ENCODE peak calls at places on chromosomes 3 and 15, in nine cellular contexts. One of them, this sample, is unnamed.

GRCh38 chr3:45953536-45953935 is 10.3 kb downstream of the CXCR6 start:
- DNase-seq in substantia nigra: no peak
- DNase-seq in mammary epithelial cell: no peak
- DNase-seq in HCT116: no peak
- DNase-seq in RPMI8226: no peak
- DNase-seq in stimulated activated naive CD8-positive, alpha-beta T cell treated with anti-CD3 and anti-CD28 coated beads, Interleukin-15, Interleukin-2, amounts not matched to agents 100 U/mL and 50 U/mL, for 24 hours: no peak
- DNase-seq in progenitor cell of endocrine pancreas: no peak
- DNase-seq in G401: no peak
- DNase-seq in NCI-H2081: no peak
- DNase-seq in this sample: no peak

GRCh38 chr3:120162400-120162799 is 68.2 kb upstream of the GSK3B start:
- DNase-seq in HCT116: no peak
- DNase-seq in NCI-H2081: no peak
- DNase-seq in G401: no peak
- DNase-seq in stimulated activated naive CD8-positive, alpha-beta T cell treated with anti-CD3 and anti-CD28 coated beads, Interleukin-15, Interleukin-2, amounts not matched to agents 100 U/mL and 50 U/mL, for 24 hours: no peak
- DNase-seq in substantia nigra: no peak
- DNase-seq in RPMI8226: no peak
- DNase-seq in mammary epithelial cell: peak; percentile 50
- DNase-seq in progenitor cell of endocrine pancreas: no peak
- DNase-seq in this sample: no peak

GRCh38 chr3:18103591-18103990 is 321.5 kb downstream of the SATB1 start:
- DNase-seq in G401: no peak
- DNase-seq in RPMI8226: no peak
- DNase-seq in HCT116: no peak
- DNase-seq in progenitor cell of endocrine pancreas: no peak
- DNase-seq in NCI-H2081: no peak
- DNase-seq in substantia nigra: no peak
- DNase-seq in mammary epithelial cell: no peak
- DNase-seq in stimulated activated naive CD8-positive, alpha-beta T cell treated with anti-CD3 and anti-CD28 coated beads, Interleukin-15, Interleukin-2, amounts not matched to agents 100 U/mL and 50 U/mL, for 24 hours: no peak
- DNase-seq in this sample: no peak

GRCh38 chr3:158091526-158091925 is 14.7 kb downstream of the SHOX2 start:
- DNase-seq in G401: no peak
- DNase-seq in RPMI8226: peak; percentile 28
- DNase-seq in NCI-H2081: no peak
- DNase-seq in substantia nigra: no peak
- DNase-seq in stimulated activated naive CD8-positive, alpha-beta T cell treated with anti-CD3 and anti-CD28 coated beads, Interleukin-15, Interleukin-2, amounts not matched to agents 100 U/mL and 50 U/mL, for 24 hours: no peak
- DNase-seq in progenitor cell of endocrine pancreas: no peak
- DNase-seq in mammary epithelial cell: peak; percentile 35
- DNase-seq in HCT116: no peak
- DNase-seq in this sample: no peak

GRCh38 chr3:129793356-129793755 is 100.2 kb downstream of the TMCC1 start:
- DNase-seq in NCI-H2081: peak; percentile 23
- DNase-seq in mammary epithelial cell: peak; percentile 23
- DNase-seq in G401: no peak
- DNase-seq in stimulated activated naive CD8-positive, alpha-beta T cell treated with anti-CD3 and anti-CD28 coated beads, Interleukin-15, Interleukin-2, amounts not matched to agents 100 U/mL and 50 U/mL, for 24 hours: no peak
- DNase-seq in substantia nigra: no peak
- DNase-seq in HCT116: no peak
- DNase-seq in RPMI8226: no peak
- DNase-seq in progenitor cell of endocrine pancreas: no peak
- DNase-seq in this sample: no peak

GRCh38 chr3:144181062-144181461 is 209.4 kb downstream of the DIPK2A start:
- DNase-seq in G401: peak; percentile 49
- DNase-seq in stimulated activated naive CD8-positive, alpha-beta T cell treated with anti-CD3 and anti-CD28 coated beads, Interleukin-15, Interleukin-2, amounts not matched to agents 100 U/mL and 50 U/mL, for 24 hours: no peak
- DNase-seq in NCI-H2081: no peak
- DNase-seq in progenitor cell of endocrine pancreas: no peak
- DNase-seq in HCT116: no peak
- DNase-seq in substantia nigra: no peak
- DNase-seq in RPMI8226: no peak
- DNase-seq in mammary epithelial cell: no peak
- DNase-seq in this sample: no peak

GRCh38 chr3:13824521-13825316 is 55.2 kb downstream of the WNT7A start:
- DNase-seq in NCI-H2081: no peak
- DNase-seq in mammary epithelial cell: peak; percentile 65
- DNase-seq in RPMI8226: no peak
- DNase-seq in G401: no peak
- DNase-seq in substantia nigra: no peak
- DNase-seq in stimulated activated naive CD8-positive, alpha-beta T cell treated with anti-CD3 and anti-CD28 coated beads, Interleukin-15, Interleukin-2, amounts not matched to agents 100 U/mL and 50 U/mL, for 24 hours: no peak
- DNase-seq in HCT116: no peak
- DNase-seq in progenitor cell of endocrine pancreas: no peak
- DNase-seq in this sample: no peak

GRCh38 chr3:134697830-134698699 is 47.2 kb upstream of the KY start:
- DNase-seq in stimulated activated naive CD8-positive, alpha-beta T cell treated with anti-CD3 and anti-CD28 coated beads, Interleukin-15, Interleukin-2, amounts not matched to agents 100 U/mL and 50 U/mL, for 24 hours: no peak
- DNase-seq in RPMI8226: no peak
- DNase-seq in NCI-H2081: no peak
- DNase-seq in progenitor cell of endocrine pancreas: no peak
- DNase-seq in G401: no peak
- DNase-seq in substantia nigra: no peak
- DNase-seq in mammary epithelial cell: no peak
- DNase-seq in HCT116: no peak
- DNase-seq in this sample: no peak

GRCh38 chr3:171772427-171773056 is 37.7 kb downstream of the PLD1 start:
- DNase-seq in mammary epithelial cell: peak; percentile 60
- DNase-seq in substantia nigra: peak; percentile 49
- DNase-seq in stimulated activated naive CD8-positive, alpha-beta T cell treated with anti-CD3 and anti-CD28 coated beads, Interleukin-15, Interleukin-2, amounts not matched to agents 100 U/mL and 50 U/mL, for 24 hours: peak; percentile 52
- DNase-seq in G401: peak; percentile 19
- DNase-seq in RPMI8226: peak; percentile 67
- DNase-seq in HCT116: peak; percentile 52
- DNase-seq in NCI-H2081: peak; percentile 75
- DNase-seq in progenitor cell of endocrine pancreas: peak; percentile 24
- DNase-seq in this sample: no peak

GRCh38 chr15:84979651-84980050 is 2.0 kb upstream of the PDE8A start:
- DNase-seq in NCI-H2081: no peak
- DNase-seq in G401: no peak
- DNase-seq in substantia nigra: no peak
- DNase-seq in RPMI8226: no peak
- DNase-seq in HCT116: no peak
- DNase-seq in stimulated activated naive CD8-positive, alpha-beta T cell treated with anti-CD3 and anti-CD28 coated beads, Interleukin-15, Interleukin-2, amounts not matched to agents 100 U/mL and 50 U/mL, for 24 hours: no peak
- DNase-seq in progenitor cell of endocrine pancreas: no peak
- DNase-seq in mammary epithelial cell: no peak
- DNase-seq in this sample: no peak